ENCODE peak calls at places on chromosomes 3 and 15, in six cellular contexts. One of them, this sample, is unnamed.

GRCh38 chr3:169430687-169431404 is 232.7 kb downstream of the MECOM start:
- DNase-seq in NB4: peak; percentile 43
- DNase-seq in mesendoderm: peak; percentile 8
- DNase-seq in T-helper 9 cell: no peak
- DNase-seq in stimulated activated CD4-positive, alpha-beta T cell treated with anti-CD3 and anti-CD28 coated beads, Interleukin-2, amount 100 ng/mL, for 48 hours: no peak
- DNase-seq in glutamatergic neuron: no peak
- DNase-seq in this sample: peak; percentile 36

GRCh38 chr3:53856964-53857363 is 10.6 kb downstream of the IL17RB start:
- DNase-seq in NB4: peak; percentile 40
- DNase-seq in mesendoderm: no peak
- DNase-seq in T-helper 9 cell: no peak
- DNase-seq in stimulated activated CD4-positive, alpha-beta T cell treated with anti-CD3 and anti-CD28 coated beads, Interleukin-2, amount 100 ng/mL, for 48 hours: no peak
- DNase-seq in glutamatergic neuron: no peak
- DNase-seq in this sample: no peak

GRCh38 chr3:39334205-39334604 is 4.7 kb downstream of the CCR8 start:
- DNase-seq in NB4: no peak
- DNase-seq in mesendoderm: no peak
- DNase-seq in T-helper 9 cell: no peak
- DNase-seq in stimulated activated CD4-positive, alpha-beta T cell treated with anti-CD3 and anti-CD28 coated beads, Interleukin-2, amount 100 ng/mL, for 48 hours: no peak
- DNase-seq in glutamatergic neuron: no peak
- DNase-seq in this sample: no peak

GRCh38 chr3:160112996-160113395 is 112.2 kb upstream of the C3orf80 start:
- DNase-seq in NB4: no peak
- DNase-seq in mesendoderm: no peak
- DNase-seq in T-helper 9 cell: no peak
- DNase-seq in stimulated activated CD4-positive, alpha-beta T cell treated with anti-CD3 and anti-CD28 coated beads, Interleukin-2, amount 100 ng/mL, for 48 hours: no peak
- DNase-seq in glutamatergic neuron: no peak
- DNase-seq in this sample: no peak

GRCh38 chr3:137263982-137264777 is 306.4 kb downstream of the IL20RB start:
- DNase-seq in NB4: no peak
- DNase-seq in mesendoderm: no peak
- DNase-seq in T-helper 9 cell: no peak
- DNase-seq in stimulated activated CD4-positive, alpha-beta T cell treated with anti-CD3 and anti-CD28 coated beads, Interleukin-2, amount 100 ng/mL, for 48 hours: no peak
- DNase-seq in glutamatergic neuron: peak; percentile 21
- DNase-seq in this sample: no peak

GRCh38 chr3:67783281-67784250 is 129.2 kb upstream of the SUCLG2 start:
- DNase-seq in NB4: no peak
- DNase-seq in mesendoderm: no peak
- DNase-seq in T-helper 9 cell: no peak
- DNase-seq in stimulated activated CD4-positive, alpha-beta T cell treated with anti-CD3 and anti-CD28 coated beads, Interleukin-2, amount 100 ng/mL, for 48 hours: no peak
- DNase-seq in glutamatergic neuron: no peak
- DNase-seq in this sample: peak; percentile 29

GRCh38 chr3:171028025-171028778 is 1.7 kb upstream of the SLC2A2 start:
- DNase-seq in NB4: no peak
- DNase-seq in mesendoderm: peak; percentile 97
- DNase-seq in T-helper 9 cell: peak; percentile 1
- DNase-seq in stimulated activated CD4-positive, alpha-beta T cell treated with anti-CD3 and anti-CD28 coated beads, Interleukin-2, amount 100 ng/mL, for 48 hours: peak; percentile 46
- DNase-seq in glutamatergic neuron: peak; percentile 40
- DNase-seq in this sample: peak; percentile 89

GRCh38 chr3:71584216-71585061 is 911 bp upstream of the FOXP1 start:
- DNase-seq in NB4: peak; percentile 82
- DNase-seq in mesendoderm: peak; percentile 64
- DNase-seq in T-helper 9 cell: no peak
- DNase-seq in stimulated activated CD4-positive, alpha-beta T cell treated with anti-CD3 and anti-CD28 coated beads, Interleukin-2, amount 100 ng/mL, for 48 hours: peak; percentile 44
- DNase-seq in glutamatergic neuron: peak; percentile 28
- DNase-seq in this sample: peak; percentile 69

GRCh38 chr15:28936081-28936480 is 50.3 kb downstream of the APBA2 start:
- DNase-seq in NB4: no peak
- DNase-seq in mesendoderm: no peak
- DNase-seq in T-helper 9 cell: no peak
- DNase-seq in stimulated activated CD4-positive, alpha-beta T cell treated with anti-CD3 and anti-CD28 coated beads, Interleukin-2, amount 100 ng/mL, for 48 hours: no peak
- DNase-seq in glutamatergic neuron: no peak
- DNase-seq in this sample: no peak

GRCh38 chr3:141181819-141182218 is 49.8 kb upstream of the PXYLP1 start:
- DNase-seq in NB4: no peak
- DNase-seq in mesendoderm: no peak
- DNase-seq in T-helper 9 cell: no peak
- DNase-seq in stimulated activated CD4-positive, alpha-beta T cell treated with anti-CD3 and anti-CD28 coated beads, Interleukin-2, amount 100 ng/mL, for 48 hours: no peak
- DNase-seq in glutamatergic neuron: no peak
- DNase-seq in this sample: no peak

GRCh38 chr3:178304758-178305157 is 231.5 kb upstream of the KCNMB2 start:
- DNase-seq in NB4: no peak
- DNase-seq in mesendoderm: no peak
- DNase-seq in T-helper 9 cell: no peak
- DNase-seq in stimulated activated CD4-positive, alpha-beta T cell treated with anti-CD3 and anti-CD28 coated beads, Interleukin-2, amount 100 ng/mL, for 48 hours: no peak
- DNase-seq in glutamatergic neuron: no peak
- DNase-seq in this sample: peak; percentile 80

GRCh38 chr15:88661766-88662556 is 23.1 kb downstream of the ISG20 start:
- DNase-seq in NB4: no peak
- DNase-seq in mesendoderm: no peak
- DNase-seq in T-helper 9 cell: no peak
- DNase-seq in stimulated activated CD4-positive, alpha-beta T cell treated with anti-CD3 and anti-CD28 coated beads, Interleukin-2, amount 100 ng/mL, for 48 hours: no peak
- DNase-seq in glutamatergic neuron: no peak
- DNase-seq in this sample: no peak

GRCh38 chr3:64462203-64463120 is 225.3 kb downstream of the ADAMTS9 start:
- DNase-seq in NB4: no peak
- DNase-seq in mesendoderm: no peak
- DNase-seq in T-helper 9 cell: no peak
- DNase-seq in stimulated activated CD4-positive, alpha-beta T cell treated with anti-CD3 and anti-CD28 coated beads, Interleukin-2, amount 100 ng/mL, for 48 hours: no peak
- DNase-seq in glutamatergic neuron: no peak
- DNase-seq in this sample: peak; percentile 93

GRCh38 chr3:15330031-15330596 is 2.3 kb downstream of the SH3BP5 start:
- DNase-seq in NB4: peak; percentile 91
- DNase-seq in mesendoderm: no peak
- DNase-seq in T-helper 9 cell: no peak
- DNase-seq in stimulated activated CD4-positive, alpha-beta T cell treated with anti-CD3 and anti-CD28 coated beads, Interleukin-2, amount 100 ng/mL, for 48 hours: no peak
- DNase-seq in glutamatergic neuron: no peak
- DNase-seq in this sample: peak; percentile 75

GRCh38 chr15:65916664-65917406 is 47.5 kb downstream of the RAB11A start:
- DNase-seq in NB4: peak; percentile 53
- DNase-seq in mesendoderm: peak; percentile 82
- DNase-seq in T-helper 9 cell: no peak
- DNase-seq in stimulated activated CD4-positive, alpha-beta T cell treated with anti-CD3 and anti-CD28 coated beads, Interleukin-2, amount 100 ng/mL, for 48 hours: peak; percentile 14
- DNase-seq in glutamatergic neuron: peak; percentile 84
- DNase-seq in this sample: peak; percentile 65

GRCh38 chr3:126530171-126531050 is 6.5 kb downstream of the CHST13 start:
- DNase-seq in NB4: peak; percentile 99
- DNase-seq in mesendoderm: no peak
- DNase-seq in T-helper 9 cell: no peak
- DNase-seq in stimulated activated CD4-positive, alpha-beta T cell treated with anti-CD3 and anti-CD28 coated beads, Interleukin-2, amount 100 ng/mL, for 48 hours: no peak
- DNase-seq in glutamatergic neuron: peak; percentile 13
- DNase-seq in this sample: no peak

GRCh38 chr15:57727031-57727430 is 20.5 kb downstream of the POLR2M start:
- DNase-seq in NB4: no peak
- DNase-seq in mesendoderm: no peak
- DNase-seq in T-helper 9 cell: no peak
- DNase-seq in stimulated activated CD4-positive, alpha-beta T cell treated with anti-CD3 and anti-CD28 coated beads, Interleukin-2, amount 100 ng/mL, for 48 hours: no peak
- DNase-seq in glutamatergic neuron: no peak
- DNase-seq in this sample: no peak

GRCh38 chr15:50224606-50225005 is 40.9 kb downstream of the HDC start:
- DNase-seq in NB4: peak; percentile 34
- DNase-seq in mesendoderm: no peak
- DNase-seq in T-helper 9 cell: no peak
- DNase-seq in stimulated activated CD4-positive, alpha-beta T cell treated with anti-CD3 and anti-CD28 coated beads, Interleukin-2, amount 100 ng/mL, for 48 hours: no peak
- DNase-seq in glutamatergic neuron: no peak
- DNase-seq in this sample: no peak

GRCh38 chr3:106208266-106208665 is 339.5 kb upstream of the CBLB start:
- DNase-seq in NB4: no peak
- DNase-seq in mesendoderm: no peak
- DNase-seq in T-helper 9 cell: no peak
- DNase-seq in stimulated activated CD4-positive, alpha-beta T cell treated with anti-CD3 and anti-CD28 coated beads, Interleukin-2, amount 100 ng/mL, for 48 hours: no peak
- DNase-seq in glutamatergic neuron: no peak
- DNase-seq in this sample: no peak

GRCh38 chr3:34260991-34261365 is 462.5 kb downstream of the PDCD6IP start:
- DNase-seq in NB4: no peak
- DNase-seq in mesendoderm: no peak
- DNase-seq in T-helper 9 cell: no peak
- DNase-seq in stimulated activated CD4-positive, alpha-beta T cell treated with anti-CD3 and anti-CD28 coated beads, Interleukin-2, amount 100 ng/mL, for 48 hours: no peak
- DNase-seq in glutamatergic neuron: no peak
- DNase-seq in this sample: no peak

GRCh38 chr3:171459130-171459941 is 869 bp downstream of the TNIK start:
- DNase-seq in NB4: peak; percentile 57
- DNase-seq in mesendoderm: peak; percentile 72
- DNase-seq in T-helper 9 cell: peak; percentile 51
- DNase-seq in stimulated activated CD4-positive, alpha-beta T cell treated with anti-CD3 and anti-CD28 coated beads, Interleukin-2, amount 100 ng/mL, for 48 hours: peak; percentile 31
- DNase-seq in glutamatergic neuron: peak; percentile 27
- DNase-seq in this sample: peak; percentile 46

GRCh38 chr3:30131171-30131570 is 475.2 kb upstream of the TGFBR2 start:
- DNase-seq in NB4: no peak
- DNase-seq in mesendoderm: no peak
- DNase-seq in T-helper 9 cell: no peak
- DNase-seq in stimulated activated CD4-positive, alpha-beta T cell treated with anti-CD3 and anti-CD28 coated beads, Interleukin-2, amount 100 ng/mL, for 48 hours: no peak
- DNase-seq in glutamatergic neuron: no peak
- DNase-seq in this sample: no peak

GRCh38 chr3:15815696-15816095 is 17.9 kb upstream of the ANKRD28 start:
- DNase-seq in NB4: peak; percentile 47
- DNase-seq in mesendoderm: peak; percentile 26
- DNase-seq in T-helper 9 cell: no peak
- DNase-seq in stimulated activated CD4-positive, alpha-beta T cell treated with anti-CD3 and anti-CD28 coated beads, Interleukin-2, amount 100 ng/mL, for 48 hours: no peak
- DNase-seq in glutamatergic neuron: no peak
- DNase-seq in this sample: peak; percentile 85

GRCh38 chr3:55481067-55481917 is 5.8 kb downstream of the WNT5A start:
- DNase-seq in NB4: no peak
- DNase-seq in mesendoderm: peak; percentile 26
- DNase-seq in T-helper 9 cell: no peak
- DNase-seq in stimulated activated CD4-positive, alpha-beta T cell treated with anti-CD3 and anti-CD28 coated beads, Interleukin-2, amount 100 ng/mL, for 48 hours: no peak
- DNase-seq in glutamatergic neuron: peak; percentile 48
- DNase-seq in this sample: peak; percentile 73

This sample was measured in astrocyte of the spinal cord.